ENCODE peak calls at places on chromosomes 7 and 10, in nine cellular contexts. V is stomach, Q is K562, I is endothelial cell of umbilical vein, U is vagina, D is prostate gland, G is transverse colon, N is esophagus muscularis mucosa, F is sigmoid colon. O is an unnamed sample.

GRCh38 chr10:98340946-98341345 is 73.0 kb upstream of the LOXL4 start:
- DNase-seq in G (no peak), V (no peak), U (no peak), F (no peak), D (no peak), N (no peak), I (no peak), Q (no peak), O (no peak)

GRCh38 chr7:94080551-94080950 is 76.4 kb upstream of the BET1 start:
- DNase-seq in I (no peak), Q (no peak), F (no peak), G (no peak), V (no peak), N (no peak), D (no peak), U (no peak), O (no peak)

GRCh38 chr7:31687024-31687423 is at the start of gene PPP1R17:
- DNase-seq in V (no peak), N (no peak), I (no peak), G (no peak), Q (peak), U (no peak), F (no peak), D (no peak), O (no peak)

GRCh38 chr7:127035203-127035849 is 217.4 kb downstream of the GRM8 start:
- DNase-seq in U (no peak), I (no peak), F (no peak), N (no peak), V (no peak), D (no peak), Q (no peak), G (peak), O (no peak)

GRCh38 chr7:5426226-5426475 is 2.5 kb upstream of the TNRC18 start:
- DNase-seq in I (peak), G (no peak), Q (no peak), F (no peak), N (no peak), V (no peak), D (peak), U (no peak), O (no peak)

GRCh38 chr10:96275685-96276418 is 4.5 kb upstream of the BLNK start:
- DNase-seq in U (peak), N (no peak), Q (no peak), F (no peak), I (no peak), D (peak), G (peak), V (peak), O (no peak)

GRCh38 chr7:28126047-28127041 is 54.3 kb downstream of the JAZF1 start:
- DNase-seq in V (no peak), I (peak), G (no peak), U (no peak), F (no peak), D (no peak), N (no peak), Q (peak), O (no peak)

GRCh38 chr7:99679032-99679399 is 780 bp downstream of the CYP3A5 start:
- DNase-seq in D (peak), F (no peak), V (peak), G (peak), N (no peak), I (no peak), Q (peak), U (no peak), O (no peak)

GRCh38 chr10:9222917-9223316 is 1168.4 kb downstream of the GATA3 start:
- DNase-seq in V (no peak), I (no peak), G (no peak), D (no peak), N (no peak), U (no peak), Q (no peak), F (no peak), O (no peak)

GRCh38 chr10:17146888-17147287 is 17.3 kb upstream of the CUBN start:
- DNase-seq in G (no peak), V (no peak), U (no peak), F (no peak), I (no peak), N (no peak), D (no peak), Q (no peak), O (no peak)

GRCh38 chr10:78876449-78876848 is 192.3 kb upstream of the ZMIZ1 start:
- DNase-seq in I (peak), Q (no peak), V (no peak), F (no peak), N (no peak), D (no peak), U (no peak), G (no peak), O (no peak)
- H3K27ac ChIP-seq in I (no peak), Q (no peak), V (no peak), F (no peak), N (no peak), D (no peak), U (no peak), G (no peak), O (no peak)

GRCh38 chr10:114605155-114605797 is 52.8 kb downstream of the ABLIM1 start:
- DNase-seq in Q (no peak), I (no peak), U (no peak), F (no peak), G (no peak), V (no peak), N (no peak), D (no peak), O (no peak)
- TF ChIP-seq POLR2AphosphoS5 in Q (no peak), I (no peak), U (no peak), F (no peak), G (no peak), V (no peak), N (no peak), D (no peak), O (no peak)

DNA sequence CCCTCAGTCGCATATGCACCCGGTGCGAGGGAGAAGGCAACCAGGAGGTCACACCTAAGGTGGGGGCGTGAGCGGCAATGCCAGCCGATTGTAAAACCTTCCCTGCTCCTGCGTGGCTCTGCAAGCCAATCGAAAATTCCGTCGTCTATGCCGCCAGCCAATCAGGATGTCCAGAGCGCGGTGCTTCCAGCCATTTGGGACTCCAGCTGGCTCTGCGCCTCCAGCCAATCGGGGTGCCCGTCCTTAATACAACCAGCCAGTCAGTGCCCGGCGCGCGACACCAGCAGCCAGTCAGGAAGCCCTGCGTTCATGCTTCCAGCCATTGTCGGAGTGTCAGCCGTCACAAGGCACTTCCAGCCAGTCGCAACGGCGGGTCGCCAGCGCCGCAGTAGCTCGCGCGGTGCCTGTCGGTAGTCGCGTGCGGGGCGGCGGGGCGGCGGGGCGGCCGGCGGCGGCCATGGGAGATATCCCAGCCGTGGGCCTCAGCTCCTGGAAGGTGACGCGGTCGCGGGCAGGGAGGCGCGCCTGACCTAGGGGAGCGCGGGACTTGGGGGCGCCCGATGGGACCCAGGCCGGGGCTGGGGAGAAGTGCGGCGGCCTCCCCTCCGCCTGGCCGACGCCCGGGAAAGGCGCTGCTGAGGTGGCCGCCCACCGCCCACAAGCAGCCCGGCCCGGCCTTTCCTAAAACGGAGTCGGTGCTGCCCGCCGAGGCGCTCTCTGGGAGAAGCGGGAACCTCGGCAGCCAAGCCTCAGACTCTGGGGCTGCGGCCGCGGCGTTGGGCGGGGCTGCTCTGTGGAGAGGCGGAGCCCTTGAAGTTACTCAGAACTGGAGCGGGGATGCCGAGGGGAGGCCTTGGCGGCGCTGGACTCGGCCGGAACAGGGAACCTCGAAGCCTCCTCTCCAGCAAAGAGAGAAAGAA is at the start of gene AKR1E2:
- DNase-seq in G (peak), I (peak), Q (peak), F (peak), V (peak), N (peak), U (peak), D (peak), O (peak)
- TF ChIP-seq POLR2A in G (peak), I (no peak), Q (peak), F (no peak), V (no peak), N (no peak), U (no peak), D (peak), O (no peak)

GRCh38 chr10:4315529-4315928 is 510.5 kb upstream of the AKR1E2 start:
- DNase-seq in U (no peak), D (no peak), V (no peak), N (no peak), G (no peak), Q (no peak), I (peak), F (no peak), O (no peak)
- H3K27ac ChIP-seq in U (peak), D (no peak), V (no peak), N (peak), G (no peak), Q (no peak), I (no peak), F (no peak), O (no peak)

GRCh38 chr10:49110684-49111319 is 4.5 kb downstream of the VSTM4 start:
- DNase-seq in V (no peak), N (no peak), D (no peak), F (no peak), G (no peak), U (peak), I (no peak), Q (no peak), O (no peak)

GRCh38 chr10:49108656-49109055 is 6.7 kb downstream of the VSTM4 start:
- DNase-seq in I (no peak), N (no peak), F (no peak), V (no peak), U (peak), D (no peak), G (no peak), Q (no peak), O (no peak)

GRCh38 chr10:49111320-49111698 is 4.0 kb downstream of the VSTM4 start:
- DNase-seq in U (peak), I (no peak), D (no peak), V (no peak), N (no peak), F (no peak), Q (no peak), G (no peak), O (no peak)

GRCh38 chr10:49107890-49108274 is 7.4 kb downstream of the VSTM4 start:
- DNase-seq in Q (no peak), G (no peak), F (no peak), N (no peak), D (no peak), I (no peak), U (peak), V (no peak), O (no peak)

DNA sequence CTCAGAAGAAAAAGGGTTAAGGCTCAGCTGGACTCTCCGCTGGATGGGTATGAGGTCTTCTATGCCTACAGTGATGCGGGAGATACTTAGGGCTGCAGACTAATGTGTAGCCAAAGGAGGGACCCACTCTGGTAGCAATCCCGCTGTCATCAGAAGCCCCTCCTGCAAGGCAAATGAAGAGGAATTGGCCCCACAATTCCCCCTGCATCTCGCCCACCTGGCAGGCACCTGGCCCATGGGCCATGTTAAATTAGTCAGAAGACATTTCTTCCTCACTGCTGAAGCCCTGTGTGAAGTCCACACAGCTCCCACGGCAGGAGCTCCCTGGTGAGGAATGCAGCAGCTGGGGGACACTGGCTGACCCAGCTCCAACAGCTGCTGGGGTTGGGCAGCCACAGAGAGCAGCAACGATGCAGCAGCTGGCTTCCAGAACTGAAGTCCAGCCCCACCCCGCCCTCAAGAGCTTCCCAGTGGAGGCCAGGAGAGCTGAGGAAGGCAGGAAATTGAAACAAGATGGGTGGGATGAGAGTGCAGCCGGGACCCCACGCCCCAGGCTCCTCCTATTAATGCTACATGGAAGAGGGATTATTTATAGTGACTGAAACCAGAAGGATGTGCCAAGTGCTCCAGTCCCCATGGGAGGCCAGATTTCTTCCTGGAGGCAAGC is 5.5 kb downstream of the VSTM4 start:
- DNase-seq in U (peak), D (no peak), G (peak), F (peak), N (no peak), V (peak), I (no peak), Q (no peak), O (no peak)
- TF ChIP-seq POLR2AphosphoS5 in U (no peak), D (no peak), G (no peak), F (peak), N (peak), V (no peak), I (no peak), Q (no peak), O (peak)

GRCh38 chr7:84044834-84045233 is 149.8 kb downstream of the SEMA3A start:
- DNase-seq in G (no peak), F (no peak), N (no peak), U (no peak), I (no peak), Q (no peak), V (no peak), D (no peak), O (no peak)

GRCh38 chr7:84043661-84044191 is 150.9 kb downstream of the SEMA3A start:
- DNase-seq in I (no peak), V (no peak), Q (no peak), D (no peak), G (no peak), F (no peak), U (no peak), N (no peak), O (no peak)

GRCh38 chr7:84049034-84049433 is 145.6 kb downstream of the SEMA3A start:
- DNase-seq in Q (no peak), V (no peak), G (no peak), F (no peak), U (no peak), N (no peak), I (peak), D (no peak), O (no peak)

GRCh38 chr7:84042110-84042539 is 152.5 kb downstream of the SEMA3A start:
- DNase-seq in F (no peak), V (peak), U (no peak), Q (no peak), I (peak), G (no peak), D (no peak), N (no peak), O (no peak)

DNA sequence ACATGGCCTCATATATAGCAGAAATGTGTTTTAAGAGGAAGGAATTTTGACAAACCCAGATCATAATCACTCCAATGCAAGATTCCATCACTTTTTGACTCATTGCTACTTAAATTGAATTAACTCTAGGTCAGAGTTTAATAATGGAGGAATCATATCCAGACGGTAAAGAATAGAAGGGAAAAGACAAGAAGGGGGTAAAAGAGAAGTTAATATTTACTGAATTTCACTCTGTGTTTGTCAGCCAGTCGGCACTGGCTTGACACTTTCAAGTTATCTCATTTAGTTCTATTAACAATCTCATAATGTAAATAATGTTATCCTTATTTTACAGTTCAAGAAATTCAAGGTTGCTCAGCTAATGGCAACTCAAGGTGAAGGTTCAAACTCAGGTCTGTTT is 147.5 kb downstream of the SEMA3A start:
- DNase-seq in I (no peak), V (peak), F (no peak), D (no peak), Q (no peak), G (no peak), N (no peak), U (no peak), O (no peak)
- TF ChIP-seq POLR2A in I (no peak), V (no peak), F (no peak), D (no peak), Q (no peak), G (no peak), N (no peak), U (no peak), O (no peak)

GRCh38 chr10:122050316-122050715 is 61.4 kb downstream of the TACC2 start:
- DNase-seq in I (no peak), F (no peak), N (no peak), V (peak), U (no peak), G (peak), D (no peak), Q (no peak), O (peak)

GRCh38 chr10:122052702-122053101 is 63.7 kb downstream of the TACC2 start:
- DNase-seq in D (no peak), V (no peak), I (no peak), U (no peak), Q (no peak), N (no peak), G (no peak), F (peak), O (peak)

GRCh38 chr10:122053314-122053713 is 64.4 kb downstream of the TACC2 start:
- DNase-seq in V (no peak), F (peak), G (no peak), Q (no peak), N (no peak), I (no peak), U (no peak), D (no peak), O (peak)

GRCh38 chr10:122050811-122051210 is 61.8 kb downstream of the TACC2 start:
- DNase-seq in V (no peak), Q (no peak), N (no peak), F (no peak), D (no peak), G (no peak), U (no peak), I (no peak), O (peak)

GRCh38 chr10:122051609-122052385 is 62.8 kb downstream of the TACC2 start:
- DNase-seq in D (peak), I (peak), V (peak), U (no peak), Q (peak), F (peak), N (no peak), G (peak), O (peak)
- H3K27ac ChIP-seq in D (peak), I (no peak), V (peak), U (peak), Q (no peak), F (peak), N (peak), G (peak), O (peak)

DNA sequence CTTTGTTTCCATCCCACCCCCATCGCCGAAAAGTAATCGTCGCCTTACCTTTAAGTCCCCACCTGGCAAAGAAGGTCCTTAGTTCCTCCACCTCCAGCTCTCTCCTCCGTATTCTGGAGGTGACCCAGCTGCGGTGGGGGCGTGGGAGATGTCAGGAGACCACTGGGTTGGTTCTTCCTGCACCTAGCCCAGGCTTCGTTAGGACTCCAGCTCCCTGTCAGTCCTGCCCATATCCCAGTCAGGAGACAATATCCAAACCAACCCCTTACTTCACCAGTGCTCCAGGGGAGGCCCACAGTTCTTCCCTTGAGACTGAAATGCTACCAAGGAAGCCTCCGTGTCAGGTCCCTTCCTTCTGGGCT is 693 bp downstream of the ADIRF start:
- DNase-seq in F (peak), N (no peak), U (peak), D (no peak), Q (no peak), I (no peak), G (no peak), V (peak), O (no peak)
- TF ChIP-seq POLR2AphosphoS5 in F (no peak), N (no peak), U (no peak), D (no peak), Q (no peak), I (no peak), G (no peak), V (no peak), O (no peak)

GRCh38 chr7:2844153-2845077 is at the start of gene GNA12:
- DNase-seq in F (peak), G (peak), I (peak), Q (peak), D (peak), N (peak), V (peak), U (peak), O (peak)
- TF ChIP-seq POLR2A in F (no peak), G (no peak), I (peak), Q (no peak), D (peak), N (no peak), V (no peak), U (no peak), O (no peak)

O was measured in spleen.